ENCODE peak calls at places on chromosome 18, in eight cellular contexts. One of them, this sample, is unnamed.

GRCh38 chr18:72768681-72769229 is 99.0 kb downstream of the NETO1 start:
- DNase-seq in tibial nerve: no peak
- DNase-seq in A549: no peak
- DNase-seq in spleen: no peak
- DNase-seq in Peyer's patch: no peak
- DNase-seq in sigmoid colon: no peak
- DNase-seq in transverse colon: no peak
- DNase-seq in ovary: no peak
- DNase-seq in this sample: no peak

GRCh38 chr18:36315736-36316135 is 18.2 kb downstream of the FHOD3 start:
- DNase-seq in tibial nerve: no peak
- DNase-seq in A549: no peak
- DNase-seq in spleen: no peak
- DNase-seq in Peyer's patch: no peak
- DNase-seq in sigmoid colon: no peak
- DNase-seq in transverse colon: no peak
- DNase-seq in ovary: no peak
- DNase-seq in this sample: no peak

GRCh38 chr18:22932885-22933205 is 283 bp upstream of the RBBP8 start:
- DNase-seq in tibial nerve: no peak
- DNase-seq in A549: no peak
- DNase-seq in spleen: no peak
- DNase-seq in Peyer's patch: no peak
- DNase-seq in sigmoid colon: no peak
- DNase-seq in transverse colon: no peak
- DNase-seq in ovary: no peak
- DNase-seq in this sample: no peak

GRCh38 chr18:47184419-47185050 is 8.4 kb upstream of the IER3IP1 start:
- DNase-seq in tibial nerve: peak
- DNase-seq in A549: peak
- DNase-seq in spleen: no peak
- DNase-seq in Peyer's patch: no peak
- DNase-seq in sigmoid colon: peak
- DNase-seq in transverse colon: no peak
- DNase-seq in ovary: no peak
- DNase-seq in this sample: peak

GRCh38 chr18:77650799-77651385 is 401.2 kb downstream of the GALR1 start:
- DNase-seq in tibial nerve: peak
- DNase-seq in A549: peak
- DNase-seq in spleen: peak
- DNase-seq in Peyer's patch: peak
- DNase-seq in sigmoid colon: peak
- DNase-seq in transverse colon: peak
- DNase-seq in ovary: peak
- DNase-seq in this sample: peak

GRCh38 chr18:54233228-54233625 is 8.8 kb upstream of the MBD2 start:
- DNase-seq in tibial nerve: no peak
- DNase-seq in A549: no peak
- DNase-seq in spleen: no peak
- DNase-seq in Peyer's patch: no peak
- DNase-seq in sigmoid colon: no peak
- DNase-seq in transverse colon: no peak
- DNase-seq in ovary: no peak
- DNase-seq in this sample: no peak

GRCh38 chr18:55455938-55456337 is 132.1 kb downstream of the TCF4 start:
- DNase-seq in tibial nerve: no peak
- DNase-seq in A549: no peak
- DNase-seq in spleen: no peak
- DNase-seq in Peyer's patch: no peak
- DNase-seq in sigmoid colon: no peak
- DNase-seq in transverse colon: no peak
- DNase-seq in ovary: no peak
- DNase-seq in this sample: no peak

GRCh38 chr18:9531791-9532410 is 56.6 kb downstream of the RALBP1 start:
- DNase-seq in tibial nerve: no peak
- DNase-seq in A549: no peak
- DNase-seq in spleen: no peak
- DNase-seq in Peyer's patch: no peak
- DNase-seq in sigmoid colon: no peak
- DNase-seq in transverse colon: no peak
- DNase-seq in ovary: no peak
- DNase-seq in this sample: no peak

GRCh38 chr18:39786477-39786876 is 2168.6 kb upstream of the PIK3C3 start:
- DNase-seq in tibial nerve: no peak
- DNase-seq in A549: no peak
- DNase-seq in spleen: no peak
- DNase-seq in Peyer's patch: no peak
- DNase-seq in sigmoid colon: no peak
- DNase-seq in transverse colon: no peak
- DNase-seq in ovary: no peak
- DNase-seq in this sample: no peak

GRCh38 chr18:56115072-56116038 is 523.0 kb downstream of the TXNL1 start:
- DNase-seq in tibial nerve: no peak
- DNase-seq in A549: no peak
- DNase-seq in spleen: no peak
- DNase-seq in Peyer's patch: no peak
- DNase-seq in sigmoid colon: no peak
- DNase-seq in transverse colon: no peak
- DNase-seq in ovary: no peak
- DNase-seq in this sample: no peak

GRCh38 chr18:61743775-61744531 is 148.9 kb downstream of the RNF152 start:
- DNase-seq in tibial nerve: peak
- DNase-seq in A549: no peak
- DNase-seq in spleen: no peak
- DNase-seq in Peyer's patch: no peak
- DNase-seq in sigmoid colon: no peak
- DNase-seq in transverse colon: no peak
- DNase-seq in ovary: no peak
- DNase-seq in this sample: peak

GRCh38 chr18:63207825-63208224 is 111.7 kb downstream of the BCL2 start:
- DNase-seq in tibial nerve: no peak
- DNase-seq in A549: no peak
- DNase-seq in spleen: no peak
- DNase-seq in Peyer's patch: no peak
- DNase-seq in sigmoid colon: no peak
- DNase-seq in transverse colon: no peak
- DNase-seq in ovary: no peak
- DNase-seq in this sample: no peak

GRCh38 chr18:41940506-41941215 is 14.4 kb upstream of the PIK3C3 start:
- DNase-seq in tibial nerve: no peak
- DNase-seq in A549: peak
- DNase-seq in spleen: no peak
- DNase-seq in Peyer's patch: no peak
- DNase-seq in sigmoid colon: no peak
- DNase-seq in transverse colon: no peak
- DNase-seq in ovary: no peak
- DNase-seq in this sample: no peak

GRCh38 chr18:26579941-26580618 is 31.7 kb upstream of the KCTD1 start:
- DNase-seq in tibial nerve: no peak
- DNase-seq in A549: peak
- DNase-seq in spleen: no peak
- DNase-seq in Peyer's patch: no peak
- DNase-seq in sigmoid colon: no peak
- DNase-seq in transverse colon: peak
- DNase-seq in ovary: no peak
- DNase-seq in this sample: no peak

GRCh38 chr18:3046216-3046808 is 33.4 kb upstream of the LPIN2 start:
- DNase-seq in tibial nerve: no peak
- DNase-seq in A549: no peak
- DNase-seq in spleen: no peak
- DNase-seq in Peyer's patch: no peak
- DNase-seq in sigmoid colon: no peak
- DNase-seq in transverse colon: no peak
- DNase-seq in ovary: no peak
- DNase-seq in this sample: no peak

GRCh38 chr18:44725300-44726096 is 44.8 kb downstream of the SETBP1 start:
- DNase-seq in tibial nerve: no peak
- DNase-seq in A549: no peak
- DNase-seq in spleen: peak
- DNase-seq in Peyer's patch: peak
- DNase-seq in sigmoid colon: peak
- DNase-seq in transverse colon: peak
- DNase-seq in ovary: peak
- DNase-seq in this sample: peak

GRCh38 chr18:13548944-13549878 is 177.1 kb downstream of the FAM210A start:
- DNase-seq in tibial nerve: no peak
- DNase-seq in A549: no peak
- DNase-seq in spleen: no peak
- DNase-seq in Peyer's patch: peak
- DNase-seq in sigmoid colon: no peak
- DNase-seq in transverse colon: no peak
- DNase-seq in ovary: no peak
- DNase-seq in this sample: no peak

GRCh38 chr18:9494778-9495302 is 19.5 kb downstream of the RALBP1 start:
- DNase-seq in tibial nerve: no peak
- DNase-seq in A549: no peak
- DNase-seq in spleen: no peak
- DNase-seq in Peyer's patch: no peak
- DNase-seq in sigmoid colon: no peak
- DNase-seq in transverse colon: no peak
- DNase-seq in ovary: no peak
- DNase-seq in this sample: no peak

GRCh38 chr18:30971338-30971956 is 71.1 kb downstream of the DSC3 start:
- DNase-seq in tibial nerve: no peak
- DNase-seq in A549: peak
- DNase-seq in spleen: no peak
- DNase-seq in Peyer's patch: no peak
- DNase-seq in sigmoid colon: no peak
- DNase-seq in transverse colon: no peak
- DNase-seq in ovary: no peak
- DNase-seq in this sample: no peak

GRCh38 chr18:46211816-46212215 is 107.6 kb downstream of the HAUS1 start:
- DNase-seq in tibial nerve: no peak
- DNase-seq in A549: no peak
- DNase-seq in spleen: no peak
- DNase-seq in Peyer's patch: no peak
- DNase-seq in sigmoid colon: no peak
- DNase-seq in transverse colon: no peak
- DNase-seq in ovary: no peak
- DNase-seq in this sample: no peak

GRCh38 chr18:5630057-5630765 is 86.4 kb upstream of the EPB41L3 start:
- DNase-seq in tibial nerve: peak
- DNase-seq in A549: peak
- DNase-seq in spleen: peak
- DNase-seq in Peyer's patch: no peak
- DNase-seq in sigmoid colon: peak
- DNase-seq in transverse colon: peak
- DNase-seq in ovary: peak
- DNase-seq in this sample: peak
- TF ChIP-seq POLR2A in tibial nerve: peak
- TF ChIP-seq POLR2A in A549: no peak
- TF ChIP-seq POLR2A in spleen: no peak
- TF ChIP-seq POLR2A in Peyer's patch: peak
- TF ChIP-seq POLR2A in sigmoid colon: peak
- TF ChIP-seq POLR2A in transverse colon: peak
- TF ChIP-seq POLR2A in ovary: peak
- TF ChIP-seq POLR2A in this sample: no peak

GRCh38 chr18:70294471-70295191 is 5.8 kb downstream of the SOCS6 start:
- DNase-seq in tibial nerve: no peak
- DNase-seq in A549: no peak
- DNase-seq in spleen: no peak
- DNase-seq in Peyer's patch: no peak
- DNase-seq in sigmoid colon: no peak
- DNase-seq in transverse colon: no peak
- DNase-seq in ovary: no peak
- DNase-seq in this sample: no peak

GRCh38 chr18:70295192-70295522 is 6.3 kb downstream of the SOCS6 start:
- DNase-seq in tibial nerve: no peak
- DNase-seq in A549: no peak
- DNase-seq in spleen: no peak
- DNase-seq in Peyer's patch: no peak
- DNase-seq in sigmoid colon: no peak
- DNase-seq in transverse colon: no peak
- DNase-seq in ovary: no peak
- DNase-seq in this sample: no peak

GRCh38 chr18:70296781-70297180 is 7.9 kb downstream of the SOCS6 start:
- DNase-seq in tibial nerve: no peak
- DNase-seq in A549: no peak
- DNase-seq in spleen: no peak
- DNase-seq in Peyer's patch: no peak
- DNase-seq in sigmoid colon: no peak
- DNase-seq in transverse colon: no peak
- DNase-seq in ovary: no peak
- DNase-seq in this sample: no peak

GRCh38 chr18:70296289-70296688 is 7.4 kb downstream of the SOCS6 start:
- DNase-seq in tibial nerve: no peak
- DNase-seq in A549: peak
- DNase-seq in spleen: no peak
- DNase-seq in Peyer's patch: no peak
- DNase-seq in sigmoid colon: no peak
- DNase-seq in transverse colon: no peak
- DNase-seq in ovary: no peak
- DNase-seq in this sample: no peak

DNA sequence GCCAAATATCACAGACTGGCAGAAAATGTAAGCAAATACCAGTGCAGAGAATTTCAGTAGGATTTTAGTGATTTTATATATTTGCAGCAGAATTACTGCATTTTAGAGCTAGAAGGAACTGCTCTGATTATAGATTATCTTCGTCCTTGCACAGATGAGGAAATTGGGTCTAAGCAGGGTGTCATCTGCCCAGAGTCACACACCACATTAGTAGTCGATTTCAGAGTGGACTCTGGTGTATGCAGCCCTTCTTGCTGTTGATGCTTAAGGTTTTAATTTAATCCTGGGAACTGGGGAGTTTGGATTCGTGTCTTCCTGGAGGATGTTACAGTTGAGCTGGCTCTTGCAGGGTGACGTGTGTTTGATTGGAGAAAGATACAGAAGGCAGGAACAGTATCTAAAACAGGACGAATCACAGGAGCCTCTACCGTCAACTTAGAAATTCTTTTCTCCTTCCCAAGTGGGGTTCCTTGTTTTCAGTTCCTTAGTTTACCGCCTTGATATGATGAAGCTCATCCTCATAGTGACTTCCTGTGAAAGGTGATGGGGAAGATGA is 6.9 kb downstream of the SOCS6 start:
- DNase-seq in tibial nerve: no peak
- DNase-seq in A549: peak
- DNase-seq in spleen: no peak
- DNase-seq in Peyer's patch: no peak
- DNase-seq in sigmoid colon: no peak
- DNase-seq in transverse colon: no peak
- DNase-seq in ovary: no peak
- DNase-seq in this sample: no peak
- H3K4me3 ChIP-seq in tibial nerve: no peak
- H3K4me3 ChIP-seq in A549: peak
- H3K4me3 ChIP-seq in spleen: no peak
- H3K4me3 ChIP-seq in Peyer's patch: no peak
- H3K4me3 ChIP-seq in sigmoid colon: no peak
- H3K4me3 ChIP-seq in transverse colon: no peak
- H3K4me3 ChIP-seq in ovary: no peak
- H3K4me3 ChIP-seq in this sample: no peak

GRCh38 chr18:51169731-51170130 is 27.8 kb downstream of the MEX3C start:
- DNase-seq in tibial nerve: no peak
- DNase-seq in A549: no peak
- DNase-seq in spleen: no peak
- DNase-seq in Peyer's patch: no peak
- DNase-seq in sigmoid colon: no peak
- DNase-seq in transverse colon: no peak
- DNase-seq in ovary: no peak
- DNase-seq in this sample: no peak
- H3K27ac ChIP-seq in tibial nerve: no peak
- H3K27ac ChIP-seq in A549: no peak
- H3K27ac ChIP-seq in spleen: no peak
- H3K27ac ChIP-seq in Peyer's patch: no peak
- H3K27ac ChIP-seq in sigmoid colon: no peak
- H3K27ac ChIP-seq in transverse colon: no peak
- H3K27ac ChIP-seq in ovary: no peak
- H3K27ac ChIP-seq in this sample: no peak

GRCh38 chr18:6374935-6375529 is 39.7 kb downstream of the L3MBTL4 start:
- DNase-seq in tibial nerve: no peak
- DNase-seq in A549: no peak
- DNase-seq in spleen: no peak
- DNase-seq in Peyer's patch: no peak
- DNase-seq in sigmoid colon: no peak
- DNase-seq in transverse colon: no peak
- DNase-seq in ovary: no peak
- DNase-seq in this sample: no peak
- TF ChIP-seq POLR2A in tibial nerve: no peak
- TF ChIP-seq POLR2A in A549: no peak
- TF ChIP-seq POLR2A in spleen: no peak
- TF ChIP-seq POLR2A in Peyer's patch: no peak
- TF ChIP-seq POLR2A in sigmoid colon: no peak
- TF ChIP-seq POLR2A in transverse colon: no peak
- TF ChIP-seq POLR2A in ovary: no peak
- TF ChIP-seq POLR2A in this sample: no peak